ENCODE peak calls at places on chromosomes 4 and X, in nine cellular contexts. A, F, G, P, E, Y, Z, L and V are unnamed samples.

GRCh38 chr4:184668511-184669114 is 19.1 kb downstream of the PRIMPOL start:
- DNase-seq in A (no peak), E (peak), Y (no peak), F (no peak), P (no peak), Z (no peak), G (no peak), L (no peak), V (peak)

GRCh38 chr4:40918330-40918729 is 168.6 kb downstream of the NSUN7 start:
- DNase-seq in L (no peak), P (no peak), E (peak), F (no peak), G (no peak), Z (no peak), A (no peak), Y (no peak), V (peak)

GRCh38 chrX:74232859-74233258 is 71.1 kb upstream of the ZCCHC13 start:
- DNase-seq in A (no peak), L (no peak), E (peak), Z (no peak), G (no peak), Y (no peak), P (no peak), F (no peak), V (peak)

GRCh38 chr4:111678908-111679307 is 466.3 kb upstream of the FAM241A start:
- DNase-seq in Y (no peak), Z (no peak), L (no peak), A (no peak), P (no peak), F (no peak), G (no peak), E (no peak), V (no peak)

GRCh38 chr4:109434007-109434792 is 585 bp downstream of the SEC24B start:
- DNase-seq in P (peak), F (peak), A (peak), E (peak), Y (peak), L (peak), Z (peak), G (no peak), V (peak)

GRCh38 chr4:119103263-119103662 is 32.4 kb upstream of the MYOZ2 start:
- DNase-seq in A (no peak), F (no peak), P (no peak), E (peak), L (no peak), Z (peak), G (no peak), Y (no peak), V (peak)

GRCh38 chrX:65610040-65610439 is 57.4 kb upstream of the MSN start:
- DNase-seq in F (no peak), Y (no peak), G (no peak), P (no peak), L (no peak), A (no peak), Z (no peak), E (no peak), V (peak)

GRCh38 chr4:88705805-88706518 is 8.3 kb upstream of the NAP1L5 start:
- DNase-seq in P (no peak), Z (no peak), L (no peak), A (no peak), F (no peak), Y (no peak), E (peak), G (no peak), V (peak)

GRCh38 chr4:123974419-123975105 is 578.0 kb downstream of the SPRY1 start:
- DNase-seq in F (no peak), G (no peak), Y (no peak), L (no peak), P (no peak), A (no peak), Z (no peak), E (no peak), V (no peak)

GRCh38 chr4:159191989-159192388 is 89.1 kb downstream of the RAPGEF2 start:
- DNase-seq in Y (no peak), A (no peak), L (no peak), G (no peak), Z (peak), F (no peak), P (no peak), E (peak), V (peak)

GRCh38 chr4:91427171-91427570 is 876.6 kb upstream of the GRID2 start:
- DNase-seq in Z (no peak), A (no peak), L (no peak), F (no peak), G (no peak), P (no peak), E (no peak), Y (no peak), V (no peak)

GRCh38 chr4:164613761-164614277 is 140.1 kb upstream of the SMIM31 start:
- DNase-seq in F (no peak), A (no peak), Z (no peak), G (no peak), P (no peak), Y (no peak), L (no peak), E (no peak), V (no peak)

GRCh38 chrX:49856819-49857218 is 22.5 kb upstream of the USP27X start:
- DNase-seq in A (no peak), L (no peak), Z (peak), G (no peak), E (no peak), Y (no peak), F (no peak), P (no peak), V (no peak)

GRCh38 chrX:94695910-94696309 is 1021.9 kb downstream of the FAM133A start:
- DNase-seq in P (no peak), F (no peak), A (no peak), Z (no peak), E (no peak), L (no peak), Y (no peak), G (no peak), V (no peak)

GRCh38 chr4:38177792-38178665 is 217.8 kb downstream of the PTTG2 start:
- DNase-seq in A (no peak), F (peak), E (no peak), Z (no peak), G (no peak), Y (peak), L (no peak), P (peak), V (no peak)

GRCh38 chr4:15451866-15452765 is 17.6 kb upstream of the CC2D2A start:
- DNase-seq in P (no peak), Y (no peak), A (no peak), Z (peak), L (no peak), G (no peak), F (no peak), E (peak), V (peak)

GRCh38 chrX:118847676-118848075 is 24.1 kb downstream of the ZCCHC12 start:
- DNase-seq in Y (no peak), L (no peak), E (peak), Z (peak), P (no peak), F (no peak), A (peak), G (no peak), V (peak)

GRCh38 chrX:536616-537015 is 94.0 kb upstream of the SHOX start:
- DNase-seq in Y (no peak), A (no peak), G (no peak), L (no peak), P (no peak), F (peak), Z (no peak), E (no peak), V (no peak)

GRCh38 chr4:99868126-99868596 is 26.1 kb downstream of the LAMTOR3 start:
- DNase-seq in F (no peak), L (no peak), E (peak), A (no peak), Z (no peak), Y (no peak), G (no peak), P (no peak), V (peak)

GRCh38 chr4:13990596-13991589 is 363.4 kb upstream of the BOD1L1 start:
- DNase-seq in L (no peak), Z (peak), E (no peak), G (no peak), Y (no peak), F (no peak), A (no peak), P (no peak), V (peak)

GRCh38 chrX:41449615-41450014 is 2.5 kb downstream of the NYX start:
- DNase-seq in F (no peak), Y (no peak), Z (no peak), P (no peak), E (peak), L (no peak), G (no peak), A (no peak), V (peak)

GRCh38 chrX:139932077-139932900 is 564 bp downstream of the ATP11C start:
- DNase-seq in A (no peak), Z (peak), Y (peak), P (peak), F (peak), E (peak), G (no peak), L (peak), V (peak)

GRCh38 chrX:78746496-78746895 is 1.0 kb upstream of the LPAR4 start:
- DNase-seq in P (no peak), Z (no peak), Y (no peak), G (no peak), F (no peak), A (peak), E (no peak), L (no peak), V (no peak)

GRCh38 chr4:143559757-143560147 is 46.2 kb downstream of the SMARCA5 start:
- DNase-seq in L (peak), A (no peak), G (no peak), Z (peak), F (no peak), P (peak), Y (no peak), E (no peak), V (no peak)